ENCODE peak calls at places on chromosomes 12 and 14, in eight cellular contexts. One of them, this sample, is unnamed.

GRCh38 chr12:76274699-76275098 is 73.5 kb downstream of the BBS10 start:
- DNase-seq in tibial artery: no peak
- DNase-seq in SK-MEL-5: no peak
- DNase-seq in effector memory CD8-positive, alpha-beta T cell: no peak
- DNase-seq in PC-9: no peak
- DNase-seq in caudate nucleus: no peak
- DNase-seq in NCI-H526 treated with DMSO at 0.1 percent for 48 hours: no peak
- DNase-seq in spleen: no peak
- DNase-seq in this sample: no peak

GRCh38 chr12:112456029-112456428 is 37.3 kb downstream of the PTPN11 start:
- DNase-seq in tibial artery: no peak
- DNase-seq in SK-MEL-5: peak; percentile 82
- DNase-seq in effector memory CD8-positive, alpha-beta T cell: no peak
- DNase-seq in PC-9: no peak
- DNase-seq in caudate nucleus: no peak
- DNase-seq in NCI-H526 treated with DMSO at 0.1 percent for 48 hours: no peak
- DNase-seq in spleen: no peak
- DNase-seq in this sample: no peak

GRCh38 chr12:6936642-6937480 is 6.8 kb upstream of the RNU7-1 start:
- DNase-seq in tibial artery: no peak
- DNase-seq in SK-MEL-5: no peak
- DNase-seq in effector memory CD8-positive, alpha-beta T cell: no peak
- DNase-seq in PC-9: no peak
- DNase-seq in caudate nucleus: no peak
- DNase-seq in NCI-H526 treated with DMSO at 0.1 percent for 48 hours: no peak
- DNase-seq in spleen: peak; percentile 92
- DNase-seq in this sample: no peak

GRCh38 chr14:55701638-55702037 is 121.6 kb downstream of the KTN1 start:
- DNase-seq in tibial artery: no peak
- DNase-seq in SK-MEL-5: no peak
- DNase-seq in effector memory CD8-positive, alpha-beta T cell: no peak
- DNase-seq in PC-9: no peak
- DNase-seq in caudate nucleus: no peak
- DNase-seq in NCI-H526 treated with DMSO at 0.1 percent for 48 hours: no peak
- DNase-seq in spleen: no peak
- DNase-seq in this sample: no peak

GRCh38 chr12:118188690-118189371 is 52.9 kb downstream of the PEBP1 start:
- DNase-seq in tibial artery: no peak
- DNase-seq in SK-MEL-5: peak; percentile 60
- DNase-seq in effector memory CD8-positive, alpha-beta T cell: no peak
- DNase-seq in PC-9: no peak
- DNase-seq in caudate nucleus: no peak
- DNase-seq in NCI-H526 treated with DMSO at 0.1 percent for 48 hours: peak; percentile 19
- DNase-seq in spleen: no peak
- DNase-seq in this sample: peak; percentile 26

GRCh38 chr14:33551963-33552362 is 398.9 kb downstream of the EGLN3 start:
- DNase-seq in tibial artery: no peak
- DNase-seq in SK-MEL-5: no peak
- DNase-seq in effector memory CD8-positive, alpha-beta T cell: no peak
- DNase-seq in PC-9: no peak
- DNase-seq in caudate nucleus: no peak
- DNase-seq in NCI-H526 treated with DMSO at 0.1 percent for 48 hours: peak; percentile 30
- DNase-seq in spleen: no peak
- DNase-seq in this sample: no peak

GRCh38 chr12:25495336-25496097 is 57.6 kb downstream of the LMNTD1 start:
- DNase-seq in tibial artery: no peak
- DNase-seq in SK-MEL-5: peak; percentile 65
- DNase-seq in effector memory CD8-positive, alpha-beta T cell: no peak
- DNase-seq in PC-9: peak; percentile 40
- DNase-seq in caudate nucleus: no peak
- DNase-seq in NCI-H526 treated with DMSO at 0.1 percent for 48 hours: no peak
- DNase-seq in spleen: no peak
- DNase-seq in this sample: no peak

GRCh38 chr12:63955831-63956685 is 111.6 kb downstream of the SRGAP1 start:
- DNase-seq in tibial artery: peak; percentile 71
- DNase-seq in SK-MEL-5: peak; percentile 33
- DNase-seq in effector memory CD8-positive, alpha-beta T cell: no peak
- DNase-seq in PC-9: no peak
- DNase-seq in caudate nucleus: no peak
- DNase-seq in NCI-H526 treated with DMSO at 0.1 percent for 48 hours: no peak
- DNase-seq in spleen: no peak
- DNase-seq in this sample: peak; percentile 85

GRCh38 chr12:119052001-119052400 is 70.7 kb downstream of the SRRM4 start:
- DNase-seq in tibial artery: no peak
- DNase-seq in SK-MEL-5: no peak
- DNase-seq in effector memory CD8-positive, alpha-beta T cell: no peak
- DNase-seq in PC-9: no peak
- DNase-seq in caudate nucleus: no peak
- DNase-seq in NCI-H526 treated with DMSO at 0.1 percent for 48 hours: no peak
- DNase-seq in spleen: no peak
- DNase-seq in this sample: no peak

GRCh38 chr12:120532701-120533238 is 1.4 kb upstream of the RNF10 start:
- DNase-seq in tibial artery: no peak
- DNase-seq in SK-MEL-5: no peak
- DNase-seq in effector memory CD8-positive, alpha-beta T cell: no peak
- DNase-seq in PC-9: no peak
- DNase-seq in caudate nucleus: no peak
- DNase-seq in NCI-H526 treated with DMSO at 0.1 percent for 48 hours: no peak
- DNase-seq in spleen: no peak
- DNase-seq in this sample: no peak

GRCh38 chr14:98270201-98270600 is 1001.8 kb downstream of the BCL11B start:
- DNase-seq in tibial artery: no peak
- DNase-seq in SK-MEL-5: no peak
- DNase-seq in effector memory CD8-positive, alpha-beta T cell: no peak
- DNase-seq in PC-9: no peak
- DNase-seq in caudate nucleus: no peak
- DNase-seq in NCI-H526 treated with DMSO at 0.1 percent for 48 hours: no peak
- DNase-seq in spleen: no peak
- DNase-seq in this sample: no peak

GRCh38 chr12:11893998-11894397 is 176.7 kb upstream of the BCL2L14 start:
- DNase-seq in tibial artery: no peak
- DNase-seq in SK-MEL-5: no peak
- DNase-seq in effector memory CD8-positive, alpha-beta T cell: no peak
- DNase-seq in PC-9: no peak
- DNase-seq in caudate nucleus: no peak
- DNase-seq in NCI-H526 treated with DMSO at 0.1 percent for 48 hours: no peak
- DNase-seq in spleen: no peak
- DNase-seq in this sample: no peak

GRCh38 chr14:68507544-68508081 is 285.3 kb downstream of the ZFP36L1 start:
- DNase-seq in tibial artery: no peak
- DNase-seq in SK-MEL-5: no peak
- DNase-seq in effector memory CD8-positive, alpha-beta T cell: peak; percentile 42
- DNase-seq in PC-9: no peak
- DNase-seq in caudate nucleus: no peak
- DNase-seq in NCI-H526 treated with DMSO at 0.1 percent for 48 hours: no peak
- DNase-seq in spleen: no peak
- DNase-seq in this sample: no peak

GRCh38 chr14:97854918-97855317 is 1057.7 kb downstream of the VRK1 start:
- DNase-seq in tibial artery: no peak
- DNase-seq in SK-MEL-5: no peak
- DNase-seq in effector memory CD8-positive, alpha-beta T cell: no peak
- DNase-seq in PC-9: no peak
- DNase-seq in caudate nucleus: no peak
- DNase-seq in NCI-H526 treated with DMSO at 0.1 percent for 48 hours: no peak
- DNase-seq in spleen: no peak
- DNase-seq in this sample: no peak

GRCh38 chr12:26833692-26834168 is 736 bp upstream of the ITPR2 start:
- DNase-seq in tibial artery: peak; percentile 71
- DNase-seq in SK-MEL-5: no peak
- DNase-seq in effector memory CD8-positive, alpha-beta T cell: peak; percentile 21
- DNase-seq in PC-9: peak; percentile 62
- DNase-seq in caudate nucleus: no peak
- DNase-seq in NCI-H526 treated with DMSO at 0.1 percent for 48 hours: peak; percentile 53
- DNase-seq in spleen: peak; percentile 88
- DNase-seq in this sample: no peak

GRCh38 chr12:5088586-5089264 is 45.0 kb downstream of the KCNA5 start:
- DNase-seq in tibial artery: no peak
- DNase-seq in SK-MEL-5: no peak
- DNase-seq in effector memory CD8-positive, alpha-beta T cell: no peak
- DNase-seq in PC-9: peak; percentile 67
- DNase-seq in caudate nucleus: no peak
- DNase-seq in NCI-H526 treated with DMSO at 0.1 percent for 48 hours: no peak
- DNase-seq in spleen: no peak
- DNase-seq in this sample: no peak

GRCh38 chr14:32468955-32469354 is 139.9 kb downstream of the AKAP6 start:
- DNase-seq in tibial artery: no peak
- DNase-seq in SK-MEL-5: peak; percentile 59
- DNase-seq in effector memory CD8-positive, alpha-beta T cell: no peak
- DNase-seq in PC-9: peak; percentile 79
- DNase-seq in caudate nucleus: no peak
- DNase-seq in NCI-H526 treated with DMSO at 0.1 percent for 48 hours: no peak
- DNase-seq in spleen: no peak
- DNase-seq in this sample: peak; percentile 22

GRCh38 chr14:80658733-80659132 is 282.8 kb downstream of the CEP128 start:
- DNase-seq in tibial artery: no peak
- DNase-seq in SK-MEL-5: peak; percentile 85
- DNase-seq in effector memory CD8-positive, alpha-beta T cell: no peak
- DNase-seq in PC-9: no peak
- DNase-seq in caudate nucleus: no peak
- DNase-seq in NCI-H526 treated with DMSO at 0.1 percent for 48 hours: no peak
- DNase-seq in spleen: no peak
- DNase-seq in this sample: no peak

GRCh38 chr12:111741235-111741812 is 25.4 kb upstream of the ALDH2 start:
- DNase-seq in tibial artery: no peak
- DNase-seq in SK-MEL-5: no peak
- DNase-seq in effector memory CD8-positive, alpha-beta T cell: no peak
- DNase-seq in PC-9: no peak
- DNase-seq in caudate nucleus: no peak
- DNase-seq in NCI-H526 treated with DMSO at 0.1 percent for 48 hours: no peak
- DNase-seq in spleen: no peak
- DNase-seq in this sample: no peak

GRCh38 chr14:90580381-90581335 is 183.8 kb downstream of the CALM1 start:
- DNase-seq in tibial artery: no peak
- DNase-seq in SK-MEL-5: no peak
- DNase-seq in effector memory CD8-positive, alpha-beta T cell: no peak
- DNase-seq in PC-9: no peak
- DNase-seq in caudate nucleus: no peak
- DNase-seq in NCI-H526 treated with DMSO at 0.1 percent for 48 hours: no peak
- DNase-seq in spleen: no peak
- DNase-seq in this sample: no peak

GRCh38 chr12:67077617-67078016 is 191.5 kb upstream of the CAND1 start:
- DNase-seq in tibial artery: no peak
- DNase-seq in SK-MEL-5: no peak
- DNase-seq in effector memory CD8-positive, alpha-beta T cell: no peak
- DNase-seq in PC-9: peak; percentile 71
- DNase-seq in caudate nucleus: no peak
- DNase-seq in NCI-H526 treated with DMSO at 0.1 percent for 48 hours: no peak
- DNase-seq in spleen: no peak
- DNase-seq in this sample: no peak

GRCh38 chr14:105602243-105602750 is 75.9 kb downstream of the TMEM121 start:
- DNase-seq in tibial artery: peak; percentile 58
- DNase-seq in SK-MEL-5: no peak
- DNase-seq in effector memory CD8-positive, alpha-beta T cell: no peak
- DNase-seq in PC-9: no peak
- DNase-seq in caudate nucleus: no peak
- DNase-seq in NCI-H526 treated with DMSO at 0.1 percent for 48 hours: no peak
- DNase-seq in spleen: peak; percentile 63
- DNase-seq in this sample: no peak

GRCh38 chr14:79487632-79488031 is 723.7 kb downstream of the DIO2 start:
- DNase-seq in tibial artery: no peak
- DNase-seq in SK-MEL-5: no peak
- DNase-seq in effector memory CD8-positive, alpha-beta T cell: no peak
- DNase-seq in PC-9: no peak
- DNase-seq in caudate nucleus: no peak
- DNase-seq in NCI-H526 treated with DMSO at 0.1 percent for 48 hours: no peak
- DNase-seq in spleen: no peak
- DNase-seq in this sample: no peak

GRCh38 chr12:7289743-7290142 is 14.1 kb upstream of the ACSM4 start:
- DNase-seq in tibial artery: no peak
- DNase-seq in SK-MEL-5: no peak
- DNase-seq in effector memory CD8-positive, alpha-beta T cell: no peak
- DNase-seq in PC-9: no peak
- DNase-seq in caudate nucleus: no peak
- DNase-seq in NCI-H526 treated with DMSO at 0.1 percent for 48 hours: no peak
- DNase-seq in spleen: no peak
- DNase-seq in this sample: no peak

GRCh38 chr12:57772429-57773322 is at the start of gene EEF1AKMT3:
- DNase-seq in tibial artery: peak; percentile 86
- DNase-seq in SK-MEL-5: peak; percentile 69
- DNase-seq in effector memory CD8-positive, alpha-beta T cell: no peak
- DNase-seq in PC-9: no peak
- DNase-seq in caudate nucleus: no peak
- DNase-seq in NCI-H526 treated with DMSO at 0.1 percent for 48 hours: no peak
- DNase-seq in spleen: peak; percentile 90
- DNase-seq in this sample: peak; percentile 46

GRCh38 chr14:74892745-74893144 is 11.0 kb downstream of the DLST start:
- DNase-seq in tibial artery: no peak
- DNase-seq in SK-MEL-5: no peak
- DNase-seq in effector memory CD8-positive, alpha-beta T cell: no peak
- DNase-seq in PC-9: no peak
- DNase-seq in caudate nucleus: no peak
- DNase-seq in NCI-H526 treated with DMSO at 0.1 percent for 48 hours: no peak
- DNase-seq in spleen: no peak
- DNase-seq in this sample: no peak

GRCh38 chr12:101845312-101845711 is 14.6 kb upstream of the GNPTAB start:
- DNase-seq in tibial artery: no peak
- DNase-seq in SK-MEL-5: no peak
- DNase-seq in effector memory CD8-positive, alpha-beta T cell: no peak
- DNase-seq in PC-9: no peak
- DNase-seq in caudate nucleus: no peak
- DNase-seq in NCI-H526 treated with DMSO at 0.1 percent for 48 hours: no peak
- DNase-seq in spleen: no peak
- DNase-seq in this sample: no peak

GRCh38 chr12:98370976-98371375 is 144.4 kb upstream of the TMPO start:
- DNase-seq in tibial artery: no peak
- DNase-seq in SK-MEL-5: no peak
- DNase-seq in effector memory CD8-positive, alpha-beta T cell: no peak
- DNase-seq in PC-9: no peak
- DNase-seq in caudate nucleus: no peak
- DNase-seq in NCI-H526 treated with DMSO at 0.1 percent for 48 hours: no peak
- DNase-seq in spleen: no peak
- DNase-seq in this sample: no peak

GRCh38 chr14:63747836-63748235 is 20.0 kb upstream of the SGPP1 start:
- DNase-seq in tibial artery: no peak
- DNase-seq in SK-MEL-5: no peak
- DNase-seq in effector memory CD8-positive, alpha-beta T cell: no peak
- DNase-seq in PC-9: no peak
- DNase-seq in caudate nucleus: no peak
- DNase-seq in NCI-H526 treated with DMSO at 0.1 percent for 48 hours: no peak
- DNase-seq in spleen: no peak
- DNase-seq in this sample: no peak

GRCh38 chr12:26195250-26195640 is at the start of gene SSPN:
- DNase-seq in tibial artery: peak; percentile 90
- DNase-seq in SK-MEL-5: peak; percentile 27
- DNase-seq in effector memory CD8-positive, alpha-beta T cell: no peak
- DNase-seq in PC-9: no peak
- DNase-seq in caudate nucleus: peak; percentile 34
- DNase-seq in NCI-H526 treated with DMSO at 0.1 percent for 48 hours: peak; percentile 52
- DNase-seq in spleen: peak; percentile 83
- DNase-seq in this sample: peak; percentile 37

GRCh38 chr12:32864731-32865130 is 31.8 kb downstream of the PKP2 start:
- DNase-seq in tibial artery: no peak
- DNase-seq in SK-MEL-5: no peak
- DNase-seq in effector memory CD8-positive, alpha-beta T cell: no peak
- DNase-seq in PC-9: no peak
- DNase-seq in caudate nucleus: no peak
- DNase-seq in NCI-H526 treated with DMSO at 0.1 percent for 48 hours: no peak
- DNase-seq in spleen: no peak
- DNase-seq in this sample: no peak

GRCh38 chr14:90287791-90288190 is 31.4 kb downstream of the PSMC1 start:
- DNase-seq in tibial artery: no peak
- DNase-seq in SK-MEL-5: no peak
- DNase-seq in effector memory CD8-positive, alpha-beta T cell: no peak
- DNase-seq in PC-9: no peak
- DNase-seq in caudate nucleus: no peak
- DNase-seq in NCI-H526 treated with DMSO at 0.1 percent for 48 hours: no peak
- DNase-seq in spleen: no peak
- DNase-seq in this sample: no peak

GRCh38 chr14:99229654-99230215 is 42.3 kb downstream of the BCL11B start:
- DNase-seq in tibial artery: peak; percentile 53
- DNase-seq in SK-MEL-5: no peak
- DNase-seq in effector memory CD8-positive, alpha-beta T cell: no peak
- DNase-seq in PC-9: no peak
- DNase-seq in caudate nucleus: no peak
- DNase-seq in NCI-H526 treated with DMSO at 0.1 percent for 48 hours: no peak
- DNase-seq in spleen: peak; percentile 76
- DNase-seq in this sample: no peak

GRCh38 chr12:106918746-106919145 is 37.0 kb upstream of the TMEM263 start:
- DNase-seq in tibial artery: no peak
- DNase-seq in SK-MEL-5: peak; percentile 65
- DNase-seq in effector memory CD8-positive, alpha-beta T cell: no peak
- DNase-seq in PC-9: no peak
- DNase-seq in caudate nucleus: no peak
- DNase-seq in NCI-H526 treated with DMSO at 0.1 percent for 48 hours: peak; percentile 69
- DNase-seq in spleen: no peak
- DNase-seq in this sample: no peak

This sample was measured in tibial nerve.